ENCODE peak calls at places on chromosome 12, in six cellular contexts. N is left colon; R is pancreas; P is activated naive CD8-positive, alpha-beta T cell treated with anti-CD3 and anti-CD28 coated beads, Interleukin-2, amount 50 U/mL, for 24 hours; Q is Panc1; I is sciatic nerve. W is an unnamed sample.

GRCh38 chr12:6452245-6452731 is 446 bp downstream of the TAPBPL start:
- ATAC-seq in N (peak; percentile 51), R (peak; percentile 63), P (no peak), Q (peak; percentile 52), I (peak; percentile 25), W (no peak)

GRCh38 chr12:89280833-89281533 is 71.3 kb downstream of the DUSP6 start:
- ATAC-seq in N (no peak), R (peak; percentile 43), P (no peak), Q (no peak), I (peak; percentile 68), W (no peak)

GRCh38 chr12:109057376-109057775 is 5.0 kb downstream of the USP30 start:
- ATAC-seq in N (no peak), R (no peak), P (no peak), Q (no peak), I (no peak), W (no peak)

GRCh38 chr12:13211859-13212664 is 15.5 kb downstream of the EMP1 start:
- ATAC-seq in N (peak; percentile 26), R (peak; percentile 87), P (no peak), Q (peak; percentile 75), I (peak; percentile 67), W (peak; percentile 25)

GRCh38 chr12:84411031-84411430 is 501.6 kb downstream of the SLC6A15 start:
- ATAC-seq in N (no peak), R (no peak), P (no peak), Q (no peak), I (no peak), W (no peak)

GRCh38 chr12:68911197-68911718 is 21.7 kb downstream of the CPM start:
- ATAC-seq in N (peak; percentile 84), R (no peak), P (no peak), Q (no peak), I (no peak), W (no peak)

GRCh38 chr12:92341333-92341691 is 195.7 kb upstream of the BTG1 start:
- ATAC-seq in N (peak; percentile 75), R (peak; percentile 35), P (no peak), Q (no peak), I (no peak), W (no peak)

GRCh38 chr12:123062682-123063426 is 82.4 kb downstream of the ARL6IP4 start:
- ATAC-seq in N (peak; percentile 73), R (peak; percentile 77), P (peak; percentile 47), Q (peak; percentile 73), I (peak; percentile 18), W (peak; percentile 47)

GRCh38 chr12:65200007-65200665 is 30.8 kb downstream of the LEMD3 start:
- ATAC-seq in N (no peak), R (no peak), P (no peak), Q (no peak), I (no peak), W (peak; percentile 76)

GRCh38 chr12:13661005-13661887 is 320.2 kb downstream of the GRIN2B start:
- ATAC-seq in N (peak; percentile 89), R (peak; percentile 89), P (peak; percentile 46), Q (peak; percentile 68), I (peak; percentile 91), W (no peak)

GRCh38 chr12:30870491-30871265 is 55.9 kb upstream of the TSPAN11 start:
- ATAC-seq in N (no peak), R (no peak), P (no peak), Q (peak; percentile 58), I (no peak), W (no peak)

GRCh38 chr12:96828169-96828789 is 78.8 kb upstream of the NEDD1 start:
- ATAC-seq in N (no peak), R (no peak), P (peak; percentile 54), Q (no peak), I (no peak), W (no peak)

GRCh38 chr12:107891967-107892366 is 117.5 kb downstream of the ASCL4 start:
- ATAC-seq in N (no peak), R (no peak), P (no peak), Q (no peak), I (no peak), W (no peak)

GRCh38 chr12:80186727-80187217 is 87.4 kb downstream of the OTOGL start:
- ATAC-seq in N (peak; percentile 78), R (peak; percentile 97), P (no peak), Q (peak; percentile 89), I (peak; percentile 96), W (no peak)

W was measured in activated CD4-positive, CD25-positive, alpha-beta regulatory T cell treated with anti-CD3 and anti-CD28 coated beads, Interleukin-2, amount 50 U/mL, for 24 hours.